ENCODE peak calls at places on chromosome 14, in eight cellular contexts. One of them, this sample, is unnamed. For H3K4me1, the result is how much of the 10 kb centered on the place peaks cover.

GRCh38 chr14:54881235-54881760 is 21.3 kb downstream of the GCH1 start:
- DNase-seq in upper lobe of right lung: no peak
- DNase-seq in sigmoid colon: no peak
- DNase-seq in adipocyte: no peak
- DNase-seq in CD8-positive, alpha-beta memory T cell: peak
- DNase-seq in psoas muscle: no peak
- DNase-seq in Panc1: no peak
- DNase-seq in left lung: no peak
- DNase-seq in this sample: peak

GRCh38 chr14:29235991-29236390 is 469.4 kb downstream of the FOXG1 start:
- DNase-seq in upper lobe of right lung: no peak
- DNase-seq in sigmoid colon: no peak
- DNase-seq in adipocyte: peak
- DNase-seq in CD8-positive, alpha-beta memory T cell: no peak
- DNase-seq in psoas muscle: no peak
- DNase-seq in Panc1: no peak
- DNase-seq in left lung: no peak
- DNase-seq in this sample: no peak

GRCh38 chr14:71693373-71693772 is 238.9 kb upstream of the RGS6 start:
- DNase-seq in upper lobe of right lung: no peak
- DNase-seq in sigmoid colon: no peak
- DNase-seq in adipocyte: peak
- DNase-seq in CD8-positive, alpha-beta memory T cell: no peak
- DNase-seq in psoas muscle: no peak
- DNase-seq in Panc1: no peak
- DNase-seq in left lung: no peak
- DNase-seq in this sample: no peak

GRCh38 chr14:39107624-39108023 is 4.6 kb upstream of the SEC23A start:
- DNase-seq in upper lobe of right lung: no peak
- DNase-seq in sigmoid colon: no peak
- DNase-seq in adipocyte: peak
- DNase-seq in CD8-positive, alpha-beta memory T cell: no peak
- DNase-seq in psoas muscle: no peak
- DNase-seq in Panc1: no peak
- DNase-seq in left lung: no peak
- DNase-seq in this sample: peak

GRCh38 chr14:49946320-49947141 is 53.6 kb downstream of the ARF6 start:
- DNase-seq in upper lobe of right lung: no peak
- DNase-seq in sigmoid colon: no peak
- DNase-seq in adipocyte: peak
- DNase-seq in CD8-positive, alpha-beta memory T cell: no peak
- DNase-seq in psoas muscle: no peak
- DNase-seq in Panc1: peak
- DNase-seq in left lung: no peak
- DNase-seq in this sample: no peak

GRCh38 chr14:76953196-76953945 is 75.1 kb downstream of the IRF2BPL start:
- DNase-seq in upper lobe of right lung: peak
- DNase-seq in sigmoid colon: peak
- DNase-seq in adipocyte: peak
- DNase-seq in CD8-positive, alpha-beta memory T cell: peak
- DNase-seq in psoas muscle: peak
- DNase-seq in Panc1: no peak
- DNase-seq in left lung: peak
- DNase-seq in this sample: no peak

GRCh38 chr14:80269338-80269935 is 58.1 kb upstream of the DIO2 start:
- DNase-seq in upper lobe of right lung: no peak
- DNase-seq in sigmoid colon: no peak
- DNase-seq in adipocyte: peak
- DNase-seq in CD8-positive, alpha-beta memory T cell: no peak
- DNase-seq in psoas muscle: no peak
- DNase-seq in Panc1: no peak
- DNase-seq in left lung: no peak
- DNase-seq in this sample: no peak

GRCh38 chr14:71148627-71149026 is 241.4 kb downstream of the PCNX1 start:
- DNase-seq in upper lobe of right lung: no peak
- DNase-seq in sigmoid colon: no peak
- DNase-seq in adipocyte: no peak
- DNase-seq in CD8-positive, alpha-beta memory T cell: no peak
- DNase-seq in psoas muscle: no peak
- DNase-seq in Panc1: no peak
- DNase-seq in left lung: no peak
- DNase-seq in this sample: no peak

GRCh38 chr14:56742391-56742790 is 67.9 kb downstream of the OTX2 start:
- DNase-seq in upper lobe of right lung: no peak
- DNase-seq in sigmoid colon: no peak
- DNase-seq in adipocyte: no peak
- DNase-seq in CD8-positive, alpha-beta memory T cell: no peak
- DNase-seq in psoas muscle: no peak
- DNase-seq in Panc1: no peak
- DNase-seq in left lung: no peak
- DNase-seq in this sample: no peak

GRCh38 chr14:76514599-76514998 is 138.7 kb downstream of the ESRRB start:
- DNase-seq in upper lobe of right lung: peak
- DNase-seq in sigmoid colon: no peak
- DNase-seq in adipocyte: no peak
- DNase-seq in CD8-positive, alpha-beta memory T cell: no peak
- DNase-seq in psoas muscle: no peak
- DNase-seq in Panc1: no peak
- DNase-seq in left lung: no peak
- DNase-seq in this sample: no peak

GRCh38 chr14:23457587-23458445 is 11.7 kb upstream of the NGDN start:
- DNase-seq in upper lobe of right lung: no peak
- DNase-seq in sigmoid colon: no peak
- DNase-seq in adipocyte: no peak
- DNase-seq in CD8-positive, alpha-beta memory T cell: no peak
- DNase-seq in psoas muscle: no peak
- DNase-seq in Panc1: no peak
- DNase-seq in left lung: no peak
- DNase-seq in this sample: no peak

GRCh38 chr14:96629082-96629481 is 126.9 kb downstream of the PAPOLA start:
- DNase-seq in upper lobe of right lung: no peak
- DNase-seq in sigmoid colon: no peak
- DNase-seq in adipocyte: no peak
- DNase-seq in CD8-positive, alpha-beta memory T cell: no peak
- DNase-seq in psoas muscle: no peak
- DNase-seq in Panc1: no peak
- DNase-seq in left lung: no peak
- DNase-seq in this sample: no peak

GRCh38 chr14:29627141-29627540 is 300.5 kb downstream of the PRKD1 start:
- DNase-seq in upper lobe of right lung: no peak
- DNase-seq in sigmoid colon: no peak
- DNase-seq in adipocyte: no peak
- DNase-seq in CD8-positive, alpha-beta memory T cell: no peak
- DNase-seq in psoas muscle: no peak
- DNase-seq in Panc1: peak
- DNase-seq in left lung: no peak
- DNase-seq in this sample: no peak

GRCh38 chr14:97873291-97873690 is 1076.1 kb downstream of the VRK1 start:
- DNase-seq in upper lobe of right lung: no peak
- DNase-seq in sigmoid colon: no peak
- DNase-seq in adipocyte: no peak
- DNase-seq in CD8-positive, alpha-beta memory T cell: no peak
- DNase-seq in psoas muscle: no peak
- DNase-seq in Panc1: no peak
- DNase-seq in left lung: no peak
- DNase-seq in this sample: no peak

GRCh38 chr14:76201162-76201561 is 49.4 kb downstream of the GPATCH2L start:
- DNase-seq in upper lobe of right lung: no peak
- DNase-seq in sigmoid colon: no peak
- DNase-seq in adipocyte: peak
- DNase-seq in CD8-positive, alpha-beta memory T cell: no peak
- DNase-seq in psoas muscle: no peak
- DNase-seq in Panc1: peak
- DNase-seq in left lung: no peak
- DNase-seq in this sample: no peak

GRCh38 chr14:104682107-104682593 is 7.3 kb upstream of the INF2 start:
- DNase-seq in upper lobe of right lung: no peak
- DNase-seq in sigmoid colon: peak
- DNase-seq in adipocyte: peak
- DNase-seq in CD8-positive, alpha-beta memory T cell: no peak
- DNase-seq in psoas muscle: peak
- DNase-seq in Panc1: no peak
- DNase-seq in left lung: no peak
- DNase-seq in this sample: no peak
- H3K4me1 ChIP-seq in upper lobe of right lung: under half
- H3K4me1 ChIP-seq in sigmoid colon: half or more
- H3K4me1 ChIP-seq in adipocyte: under half
- H3K4me1 ChIP-seq in CD8-positive, alpha-beta memory T cell: under half
- H3K4me1 ChIP-seq in psoas muscle: under half
- H3K4me1 ChIP-seq in Panc1: half or more
- H3K4me1 ChIP-seq in left lung: under half
- H3K4me1 ChIP-seq in this sample: under half

GRCh38 chr14:36438883-36439282 is 81.1 kb downstream of the NKX2-1 start:
- DNase-seq in upper lobe of right lung: no peak
- DNase-seq in sigmoid colon: no peak
- DNase-seq in adipocyte: no peak
- DNase-seq in CD8-positive, alpha-beta memory T cell: no peak
- DNase-seq in psoas muscle: no peak
- DNase-seq in Panc1: no peak
- DNase-seq in left lung: no peak
- DNase-seq in this sample: no peak

GRCh38 chr14:36442824-36443241 is 77.2 kb downstream of the NKX2-1 start:
- DNase-seq in upper lobe of right lung: no peak
- DNase-seq in sigmoid colon: no peak
- DNase-seq in adipocyte: no peak
- DNase-seq in CD8-positive, alpha-beta memory T cell: no peak
- DNase-seq in psoas muscle: no peak
- DNase-seq in Panc1: no peak
- DNase-seq in left lung: no peak
- DNase-seq in this sample: no peak

GRCh38 chr14:36443374-36443773 is 76.7 kb downstream of the NKX2-1 start:
- DNase-seq in upper lobe of right lung: no peak
- DNase-seq in sigmoid colon: no peak
- DNase-seq in adipocyte: no peak
- DNase-seq in CD8-positive, alpha-beta memory T cell: no peak
- DNase-seq in psoas muscle: no peak
- DNase-seq in Panc1: no peak
- DNase-seq in left lung: no peak
- DNase-seq in this sample: no peak

GRCh38 chr14:36441283-36441682 is 78.7 kb downstream of the NKX2-1 start:
- DNase-seq in upper lobe of right lung: no peak
- DNase-seq in sigmoid colon: no peak
- DNase-seq in adipocyte: no peak
- DNase-seq in CD8-positive, alpha-beta memory T cell: no peak
- DNase-seq in psoas muscle: no peak
- DNase-seq in Panc1: no peak
- DNase-seq in left lung: no peak
- DNase-seq in this sample: no peak
- H3K4me1 ChIP-seq in upper lobe of right lung: under half
- H3K4me1 ChIP-seq in sigmoid colon: under half
- H3K4me1 ChIP-seq in adipocyte: under half
- H3K4me1 ChIP-seq in CD8-positive, alpha-beta memory T cell: under half
- H3K4me1 ChIP-seq in psoas muscle: under half
- H3K4me1 ChIP-seq in Panc1: under half
- H3K4me1 ChIP-seq in left lung: under half
- H3K4me1 ChIP-seq in this sample: under half

GRCh38 chr14:63435838-63436237 is 107.3 kb downstream of the PPP2R5E start:
- DNase-seq in upper lobe of right lung: peak
- DNase-seq in sigmoid colon: peak
- DNase-seq in adipocyte: peak
- DNase-seq in CD8-positive, alpha-beta memory T cell: no peak
- DNase-seq in psoas muscle: peak
- DNase-seq in Panc1: no peak
- DNase-seq in left lung: peak
- DNase-seq in this sample: no peak
- H3K4me1 ChIP-seq in upper lobe of right lung: under half
- H3K4me1 ChIP-seq in sigmoid colon: half or more
- H3K4me1 ChIP-seq in adipocyte: under half
- H3K4me1 ChIP-seq in CD8-positive, alpha-beta memory T cell: under half
- H3K4me1 ChIP-seq in psoas muscle: half or more
- H3K4me1 ChIP-seq in Panc1: under half
- H3K4me1 ChIP-seq in left lung: under half
- H3K4me1 ChIP-seq in this sample: under half

DNA sequence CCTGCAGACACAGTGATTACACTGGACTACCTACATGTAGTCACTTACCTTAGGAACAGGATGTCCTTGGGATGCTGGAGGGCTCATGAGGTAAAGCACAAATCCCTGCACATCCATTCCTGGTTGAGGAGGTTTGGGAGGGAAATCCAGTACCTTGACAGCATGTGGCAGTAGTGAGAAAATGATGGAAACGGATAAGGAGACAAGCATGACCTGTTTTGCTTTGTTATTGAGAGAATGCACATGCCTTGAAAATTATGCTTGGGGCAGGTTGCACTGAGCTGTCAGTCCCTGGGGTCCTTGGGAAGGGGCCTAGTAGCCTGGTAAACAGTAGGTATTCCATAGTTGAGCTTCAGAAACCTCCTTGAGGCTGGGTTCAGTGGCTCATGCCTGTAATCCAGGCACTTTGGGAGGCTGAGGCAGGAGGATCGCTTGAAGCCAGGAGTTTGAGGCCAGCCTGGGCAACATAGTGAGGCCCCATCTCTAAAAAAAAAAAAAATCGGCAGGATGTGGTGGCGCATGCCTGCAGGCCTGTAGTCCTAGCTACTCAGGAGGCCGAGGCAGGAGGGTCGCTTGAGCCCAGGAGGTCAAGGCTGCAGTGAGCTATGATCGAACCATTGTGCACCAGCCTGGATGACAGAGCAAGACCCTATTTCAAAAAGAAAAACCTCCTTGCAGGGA is 2.0 kb upstream of the SLC25A29 start:
- DNase-seq in upper lobe of right lung: no peak
- DNase-seq in sigmoid colon: no peak
- DNase-seq in adipocyte: no peak
- DNase-seq in CD8-positive, alpha-beta memory T cell: no peak
- DNase-seq in psoas muscle: no peak
- DNase-seq in Panc1: no peak
- DNase-seq in left lung: no peak
- DNase-seq in this sample: no peak
- H3K4me1 ChIP-seq in upper lobe of right lung: under half
- H3K4me1 ChIP-seq in sigmoid colon: under half
- H3K4me1 ChIP-seq in adipocyte: under half
- H3K4me1 ChIP-seq in CD8-positive, alpha-beta memory T cell: under half
- H3K4me1 ChIP-seq in psoas muscle: under half
- H3K4me1 ChIP-seq in Panc1: under half
- H3K4me1 ChIP-seq in left lung: under half
- H3K4me1 ChIP-seq in this sample: under half

GRCh38 chr14:104792101-104792884 is 3.3 kb downstream of the AKT1 start:
- DNase-seq in upper lobe of right lung: peak
- DNase-seq in sigmoid colon: no peak
- DNase-seq in adipocyte: no peak
- DNase-seq in CD8-positive, alpha-beta memory T cell: no peak
- DNase-seq in psoas muscle: peak
- DNase-seq in Panc1: no peak
- DNase-seq in left lung: peak
- DNase-seq in this sample: no peak
- H3K4me1 ChIP-seq in upper lobe of right lung: under half
- H3K4me1 ChIP-seq in sigmoid colon: half or more
- H3K4me1 ChIP-seq in adipocyte: under half
- H3K4me1 ChIP-seq in CD8-positive, alpha-beta memory T cell: under half
- H3K4me1 ChIP-seq in psoas muscle: under half
- H3K4me1 ChIP-seq in Panc1: under half
- H3K4me1 ChIP-seq in left lung: under half
- H3K4me1 ChIP-seq in this sample: under half

DNA sequence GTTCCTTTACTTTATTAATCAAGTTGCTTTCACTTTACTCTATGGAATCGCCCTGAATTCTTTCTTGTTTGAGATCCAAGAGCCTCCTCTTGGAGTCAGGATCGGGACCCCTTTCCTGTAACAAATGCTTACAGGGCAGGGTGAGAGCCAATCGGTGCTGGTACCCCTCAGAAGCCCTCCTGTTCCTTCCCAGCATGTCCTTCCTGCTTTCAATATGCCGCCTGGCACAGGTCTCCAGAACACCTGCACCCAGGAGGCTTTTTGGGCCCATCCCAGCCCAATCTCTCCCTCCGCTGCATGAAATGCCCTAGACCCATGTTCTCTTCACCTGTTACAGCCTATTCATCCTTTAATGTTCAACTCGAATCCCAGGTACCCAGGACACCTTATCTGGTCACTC is 122.2 kb downstream of the FOXN3 start:
- DNase-seq in upper lobe of right lung: no peak
- DNase-seq in sigmoid colon: no peak
- DNase-seq in adipocyte: no peak
- DNase-seq in CD8-positive, alpha-beta memory T cell: no peak
- DNase-seq in psoas muscle: no peak
- DNase-seq in Panc1: no peak
- DNase-seq in left lung: no peak
- DNase-seq in this sample: no peak
- H3K4me1 ChIP-seq in upper lobe of right lung: under half
- H3K4me1 ChIP-seq in sigmoid colon: under half
- H3K4me1 ChIP-seq in adipocyte: under half
- H3K4me1 ChIP-seq in CD8-positive, alpha-beta memory T cell: under half
- H3K4me1 ChIP-seq in psoas muscle: under half
- H3K4me1 ChIP-seq in Panc1: under half
- H3K4me1 ChIP-seq in left lung: under half
- H3K4me1 ChIP-seq in this sample: under half

This sample was measured in MM.1S.